ENCODE peak calls at places on chromosomes 13 and 19, in eight cellular contexts. U is bronchial epithelial cell, C is heart right ventricle, O is body of pancreas, I is heart left ventricle, Y is lower leg skin, X is cardiac muscle cell, D is transverse colon. B is an unnamed sample.

GRCh38 chr13:93036380-93036779 is 190.2 kb upstream of the GPC6 start:
- DNase-seq in U (no peak), C (no peak), O (no peak), I (no peak), Y (no peak), X (no peak), D (no peak), B (no peak)

GRCh38 chr19:2389594-2389993 is 29.5 kb downstream of the TMPRSS9 start:
- DNase-seq in U (no peak), C (no peak), O (no peak), I (no peak), Y (no peak), X (no peak), D (no peak), B (no peak)

GRCh38 chr13:76707360-76707759 is 178.8 kb downstream of the KCTD12 start:
- DNase-seq in U (peak; percentile 15), C (no peak), O (no peak), I (no peak), Y (no peak), X (no peak), D (no peak), B (no peak)

GRCh38 chr19:29383696-29384095 is 142.1 kb upstream of the VSTM2B start:
- DNase-seq in U (no peak), C (no peak), O (no peak), I (no peak), Y (peak; percentile 29), X (no peak), D (no peak), B (no peak)

GRCh38 chr13:26941345-26942174 is 181.0 kb upstream of the GPR12 start:
- DNase-seq in U (peak; percentile 71), C (no peak), O (no peak), I (no peak), Y (peak; percentile 32), X (no peak), D (no peak), B (peak; percentile 9)

GRCh38 chr19:29596080-29596479 is 10.0 kb upstream of the POP4 start:
- DNase-seq in U (no peak), C (no peak), O (no peak), I (no peak), Y (no peak), X (no peak), D (no peak), B (no peak)

GRCh38 chr19:55640577-55641375 is at the start of gene ZNF580:
- DNase-seq in U (no peak), C (peak; percentile 75), O (peak; percentile 53), I (peak; percentile 71), Y (peak; percentile 93), X (peak; percentile 73), D (peak; percentile 68), B (peak; percentile 68)

GRCh38 chr13:18936104-18936503 is 245.5 kb downstream of the TUBA3C start:
- DNase-seq in U (peak; percentile 26), C (no peak), O (no peak), I (no peak), Y (no peak), X (no peak), D (no peak), B (no peak)

GRCh38 chr13:106736941-106737340 is 169.0 kb upstream of the ARGLU1 start:
- DNase-seq in U (no peak), C (no peak), O (no peak), I (no peak), Y (no peak), X (no peak), D (no peak), B (no peak)

GRCh38 chr13:97160421-97160820 is 61.7 kb upstream of the MBNL2 start:
- DNase-seq in U (no peak), C (no peak), O (no peak), I (no peak), Y (no peak), X (no peak), D (no peak), B (no peak)

GRCh38 chr13:27619711-27620376 is 485 bp downstream of the LNX2 start:
- DNase-seq in U (peak; percentile 31), C (peak; percentile 54), O (no peak), I (peak; percentile 27), Y (peak; percentile 92), X (no peak), D (peak; percentile 57), B (peak; percentile 54)

GRCh38 chr19:19468424-19469050 is 46.8 kb downstream of the TSSK6 start:
- DNase-seq in U (no peak), C (no peak), O (no peak), I (no peak), Y (no peak), X (no peak), D (no peak), B (no peak)

GRCh38 chr19:3366761-3367571 is 583 bp downstream of the NFIC start:
- DNase-seq in U (no peak), C (peak; percentile 63), O (peak; percentile 76), I (no peak), Y (no peak), X (peak; percentile 59), D (peak; percentile 54), B (peak; percentile 80)

GRCh38 chr19:5719274-5719960 is 529 bp downstream of the LONP1 start:
- DNase-seq in U (peak; percentile 37), C (no peak), O (no peak), I (no peak), Y (peak; percentile 91), X (peak; percentile 34), D (no peak), B (peak; percentile 42)

GRCh38 chr13:105587786-105588185 is 947.7 kb downstream of the EFNB2 start:
- DNase-seq in U (peak; percentile 85), C (no peak), O (no peak), I (no peak), Y (no peak), X (no peak), D (no peak), B (no peak)

GRCh38 chr13:71879129-71879535 is 12.1 kb upstream of the DACH1 start:
- DNase-seq in U (peak; percentile 32), C (no peak), O (peak; percentile 47), I (peak; percentile 12), Y (no peak), X (peak; percentile 59), D (no peak), B (peak; percentile 19)

GRCh38 chr13:95714142-95714832 is 37.3 kb downstream of the DNAJC3 start:
- DNase-seq in U (peak; percentile 99), C (no peak), O (no peak), I (no peak), Y (no peak), X (no peak), D (no peak), B (no peak)

GRCh38 chr19:3234800-3235199 is 10.3 kb downstream of the CELF5 start:
- DNase-seq in U (no peak), C (no peak), O (no peak), I (no peak), Y (no peak), X (no peak), D (no peak), B (peak; percentile 42)

GRCh38 chr19:49165111-49165750 is 7.6 kb downstream of the TRPM4 start:
- DNase-seq in U (peak; percentile 18), C (no peak), O (peak; percentile 40), I (peak; percentile 52), Y (no peak), X (peak; percentile 90), D (peak; percentile 25), B (no peak)

GRCh38 chr13:33723772-33724435 is 94.0 kb upstream of the RFC3 start:
- DNase-seq in U (peak; percentile 78), C (peak; percentile 27), O (peak; percentile 90), I (peak; percentile 84), Y (peak; percentile 89), X (peak; percentile 84), D (peak; percentile 81), B (peak; percentile 75)

GRCh38 chr13:43573361-43573740 is 213.4 kb downstream of the ENOX1 start:
- DNase-seq in U (peak; percentile 40), C (no peak), O (no peak), I (no peak), Y (no peak), X (no peak), D (no peak), B (no peak)

GRCh38 chr19:1230585-1231489 is 7.0 kb downstream of the CBARP start:
- DNase-seq in U (no peak), C (no peak), O (no peak), I (no peak), Y (no peak), X (no peak), D (no peak), B (no peak)

GRCh38 chr13:36766295-36766694 is 52.7 kb upstream of the RFXAP start:
- DNase-seq in U (peak; percentile 89), C (no peak), O (no peak), I (no peak), Y (no peak), X (no peak), D (no peak), B (no peak)

GRCh38 chr13:61286148-61286745 is 129.4 kb downstream of the PCDH20 start:
- DNase-seq in U (peak; percentile 38), C (no peak), O (no peak), I (no peak), Y (no peak), X (peak; percentile 3), D (no peak), B (peak; percentile 36)
- TF ChIP-seq CTCF in U (peak; percentile 15), C (peak; percentile 7), O (no peak), I (no peak), Y (no peak), X (no peak), D (no peak), B (peak; percentile 35)

GRCh38 chr13:34750078-34750703 is 191.9 kb upstream of the NBEA start:
- DNase-seq in U (no peak), C (peak; percentile 26), O (peak; percentile 27), I (peak; percentile 35), Y (no peak), X (peak; percentile 7), D (peak; percentile 13), B (no peak)
- H3K4me3 ChIP-seq in U (peak overlapping the region; percentile 7), C (no peak overlapping the region), O (no peak overlapping the region), I (peak overlapping the region; percentile 40), Y (no peak overlapping the region), X (peak overlapping the region; percentile 8), D (peak overlapping the region; percentile 23), B (no peak overlapping the region)

DNA sequence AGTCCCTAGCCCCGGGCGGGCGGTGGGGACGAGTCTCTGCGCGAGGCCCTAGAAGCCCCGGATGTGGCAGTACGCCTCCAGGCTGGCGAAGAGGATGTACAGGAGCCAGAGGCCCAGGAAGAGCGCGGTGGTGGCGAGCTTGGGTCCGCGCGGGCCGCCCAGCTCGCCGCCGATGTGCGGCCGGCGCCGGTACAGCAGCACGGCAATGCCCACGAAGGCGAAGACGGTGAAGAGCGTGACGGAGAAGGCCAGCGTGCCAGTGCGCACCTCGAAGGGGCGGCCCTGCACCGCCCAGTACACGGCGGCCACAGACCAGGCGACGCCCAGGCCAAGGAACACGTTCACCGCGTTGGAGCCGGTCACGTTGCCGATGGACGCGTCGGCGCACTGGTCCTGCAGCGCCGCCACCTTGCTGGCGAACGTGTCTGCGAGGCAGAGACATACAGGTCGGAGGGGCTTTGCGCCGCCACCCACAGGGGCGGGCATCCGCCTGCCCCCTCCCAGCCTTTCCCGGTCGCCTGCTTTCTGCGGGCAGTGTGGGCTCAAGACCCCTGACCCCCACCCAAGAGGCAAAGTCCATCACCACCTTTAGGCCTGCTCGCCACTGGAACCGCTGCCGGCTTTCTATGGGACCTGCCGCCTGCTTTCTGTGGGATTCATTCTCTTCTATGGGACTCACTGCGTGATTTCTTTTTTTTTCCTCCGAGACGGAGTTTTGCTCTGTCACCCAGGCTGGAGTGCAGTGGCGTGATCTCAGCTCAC is 10.9 kb upstream of the MEIS3 start:
- DNase-seq in U (peak; percentile 44), C (no peak), O (peak; percentile 37), I (no peak), Y (no peak), X (peak; percentile 33), D (peak; percentile 64), B (no peak)
- TF ChIP-seq CTCF in U (peak; percentile 40), C (peak; percentile 34), O (peak; percentile 18), I (peak; percentile 32), Y (no peak), X (peak; percentile 16), D (peak; percentile 31), B (no peak)

GRCh38 chr13:19961924-19962323 is 3.4 kb downstream of the ZMYM2 start:
- DNase-seq in U (peak; percentile 34), C (no peak), O (no peak), I (no peak), Y (no peak), X (no peak), D (no peak), B (no peak)
- H3K4me3 ChIP-seq in U (no peak overlapping the region), C (no peak overlapping the region), O (no peak overlapping the region), I (no peak overlapping the region), Y (no peak overlapping the region), X (peak overlapping the region; percentile 13), D (no peak overlapping the region), B (no peak overlapping the region)

B was measured in WERI-Rb-1.